ENCODE peak calls at places on chromosome 2, in nine cellular contexts. N, G, O, E, K, T, I, M and D are unnamed samples.

GRCh38 chr2:26168785-26169184 is 4.1 kb upstream of the GAREM2 start:
- DNase-seq in N (no peak), G (no peak), M (no peak), O (no peak), T (no peak), I (no peak), E (no peak), K (no peak), D (no peak)

GRCh38 chr2:45981388-45981930 is 315.7 kb upstream of the EPAS1 start:
- DNase-seq in K (no peak), O (no peak), G (no peak), E (no peak), T (peak), N (no peak), I (no peak), M (no peak), D (no peak)

GRCh38 chr2:143686585-143687164 is 557.5 kb downstream of the ARHGAP15 start:
- DNase-seq in T (no peak), K (no peak), N (peak), I (peak), O (no peak), E (no peak), G (no peak), M (peak), D (no peak)

GRCh38 chr2:128279786-128280701 is 38.6 kb downstream of the HS6ST1 start:
- DNase-seq in K (no peak), O (no peak), M (no peak), N (no peak), E (no peak), I (no peak), T (no peak), G (no peak), D (no peak)

GRCh38 chr2:131641414-131642206 is 113.9 kb downstream of the CCDC74A start:
- DNase-seq in O (no peak), E (no peak), N (no peak), M (peak), T (no peak), K (no peak), G (no peak), I (peak), D (no peak)

GRCh38 chr2:134934150-134934549 is 15.5 kb downstream of the CCNT2 start:
- DNase-seq in O (no peak), T (no peak), E (no peak), I (peak), K (no peak), G (no peak), M (no peak), N (no peak), D (no peak)

GRCh38 chr2:193556766-193557470 is 1362.2 kb upstream of the TMEFF2 start:
- DNase-seq in T (no peak), M (peak), G (no peak), N (no peak), O (no peak), K (no peak), I (peak), E (no peak), D (no peak)

GRCh38 chr2:67649331-67650071 is 252.4 kb downstream of the ETAA1 start:
- DNase-seq in N (no peak), I (peak), O (no peak), K (no peak), E (peak), G (no peak), M (no peak), T (peak), D (no peak)

GRCh38 chr2:197300139-197300538 is 10.4 kb downstream of the ANKRD44 start:
- DNase-seq in K (no peak), M (no peak), O (no peak), N (no peak), G (no peak), E (no peak), I (no peak), T (no peak), D (no peak)

GRCh38 chr2:159573294-159573693 is 43.1 kb downstream of the BAZ2B start:
- DNase-seq in I (no peak), E (no peak), T (no peak), M (no peak), O (no peak), N (no peak), K (no peak), G (no peak), D (no peak)

GRCh38 chr2:97747716-97748115 is 34.3 kb downstream of the ZAP70 start:
- DNase-seq in E (no peak), G (no peak), I (no peak), K (no peak), N (no peak), O (no peak), M (no peak), T (no peak), D (no peak)

GRCh38 chr2:60958361-60958760 is 59.2 kb upstream of the PEX13 start:
- DNase-seq in N (no peak), M (no peak), T (no peak), G (no peak), O (no peak), I (no peak), E (no peak), K (no peak), D (no peak)

GRCh38 chr2:109516445-109517117 is 97.2 kb downstream of the SEPTIN10 start:
- DNase-seq in N (peak), I (no peak), K (no peak), G (no peak), T (no peak), E (peak), O (no peak), M (peak), D (no peak)